ENCODE peak calls at places on chromosomes 4 and X, in seven cellular contexts. One of them, this sample, is unnamed.

GRCh38 chr4:159937595-159937994 is 834.7 kb downstream of the RAPGEF2 start:
- DNase-seq in activated T-cell treated with anti-CD3 and anti-CD28 coated beads for 1 hour: no peak
- DNase-seq in cardiac muscle cell: no peak
- DNase-seq in activated CD4-positive, alpha-beta T cell treated with anti-CD3 and anti-CD28 coated beads, Interleukin-2, amount 50 U/mL, for 48 hours: no peak
- DNase-seq in HCEC 1CT: no peak
- DNase-seq in activated gamma-delta T cell: no peak
- DNase-seq in GM23338: no peak
- DNase-seq in this sample: no peak

GRCh38 chr4:8355864-8356565 is 84.5 kb downstream of the ACOX3 start:
- DNase-seq in activated CD4-positive, alpha-beta T cell treated with anti-CD3 and anti-CD28 coated beads, Interleukin-2, amount 50 U/mL, for 48 hours: no peak
- DNase-seq in HCEC 1CT: no peak
- DNase-seq in activated gamma-delta T cell: no peak
- DNase-seq in activated T-cell treated with anti-CD3 and anti-CD28 coated beads for 1 hour: no peak
- DNase-seq in cardiac muscle cell: peak; percentile 66
- DNase-seq in GM23338: no peak
- DNase-seq in this sample: no peak

GRCh38 chrX:11758400-11759171 is 549 bp downstream of the MSL3 start:
- DNase-seq in HCEC 1CT: peak; percentile 64
- DNase-seq in cardiac muscle cell: peak; percentile 85
- DNase-seq in GM23338: peak; percentile 80
- DNase-seq in activated gamma-delta T cell: peak; percentile 81
- DNase-seq in activated T-cell treated with anti-CD3 and anti-CD28 coated beads for 1 hour: peak; percentile 85
- DNase-seq in activated CD4-positive, alpha-beta T cell treated with anti-CD3 and anti-CD28 coated beads, Interleukin-2, amount 50 U/mL, for 48 hours: peak; percentile 80
- DNase-seq in this sample: peak; percentile 73

GRCh38 chr4:61770456-61770855 is 570.3 kb downstream of the ADGRL3 start:
- DNase-seq in HCEC 1CT: no peak
- DNase-seq in activated CD4-positive, alpha-beta T cell treated with anti-CD3 and anti-CD28 coated beads, Interleukin-2, amount 50 U/mL, for 48 hours: no peak
- DNase-seq in cardiac muscle cell: no peak
- DNase-seq in activated gamma-delta T cell: no peak
- DNase-seq in activated T-cell treated with anti-CD3 and anti-CD28 coated beads for 1 hour: no peak
- DNase-seq in GM23338: peak; percentile 71
- DNase-seq in this sample: no peak

GRCh38 chr4:12126476-12126875 is 697.8 kb upstream of the HS3ST1 start:
- DNase-seq in cardiac muscle cell: no peak
- DNase-seq in GM23338: no peak
- DNase-seq in activated T-cell treated with anti-CD3 and anti-CD28 coated beads for 1 hour: no peak
- DNase-seq in activated gamma-delta T cell: no peak
- DNase-seq in HCEC 1CT: no peak
- DNase-seq in activated CD4-positive, alpha-beta T cell treated with anti-CD3 and anti-CD28 coated beads, Interleukin-2, amount 50 U/mL, for 48 hours: no peak
- DNase-seq in this sample: no peak

GRCh38 chrX:12917753-12918152 is 11.3 kb downstream of the TLR8 start:
- DNase-seq in cardiac muscle cell: no peak
- DNase-seq in GM23338: no peak
- DNase-seq in activated T-cell treated with anti-CD3 and anti-CD28 coated beads for 1 hour: no peak
- DNase-seq in activated CD4-positive, alpha-beta T cell treated with anti-CD3 and anti-CD28 coated beads, Interleukin-2, amount 50 U/mL, for 48 hours: no peak
- DNase-seq in activated gamma-delta T cell: no peak
- DNase-seq in HCEC 1CT: no peak
- DNase-seq in this sample: no peak

GRCh38 chr4:24055623-24056022 is 165.8 kb upstream of the PPARGC1A start:
- DNase-seq in activated CD4-positive, alpha-beta T cell treated with anti-CD3 and anti-CD28 coated beads, Interleukin-2, amount 50 U/mL, for 48 hours: no peak
- DNase-seq in GM23338: no peak
- DNase-seq in HCEC 1CT: no peak
- DNase-seq in activated gamma-delta T cell: no peak
- DNase-seq in activated T-cell treated with anti-CD3 and anti-CD28 coated beads for 1 hour: no peak
- DNase-seq in cardiac muscle cell: no peak
- DNase-seq in this sample: no peak

GRCh38 chrX:727738-728621 is 97.4 kb downstream of the SHOX start:
- DNase-seq in GM23338: peak; percentile 83
- DNase-seq in activated CD4-positive, alpha-beta T cell treated with anti-CD3 and anti-CD28 coated beads, Interleukin-2, amount 50 U/mL, for 48 hours: no peak
- DNase-seq in activated gamma-delta T cell: no peak
- DNase-seq in cardiac muscle cell: no peak
- DNase-seq in HCEC 1CT: no peak
- DNase-seq in activated T-cell treated with anti-CD3 and anti-CD28 coated beads for 1 hour: no peak
- DNase-seq in this sample: no peak

GRCh38 chrX:13387656-13388421 is 68.0 kb upstream of the ATXN3L start:
- DNase-seq in activated gamma-delta T cell: no peak
- DNase-seq in cardiac muscle cell: no peak
- DNase-seq in activated CD4-positive, alpha-beta T cell treated with anti-CD3 and anti-CD28 coated beads, Interleukin-2, amount 50 U/mL, for 48 hours: no peak
- DNase-seq in HCEC 1CT: peak; percentile 39
- DNase-seq in activated T-cell treated with anti-CD3 and anti-CD28 coated beads for 1 hour: no peak
- DNase-seq in GM23338: no peak
- DNase-seq in this sample: no peak

GRCh38 chr4:128525939-128526630 is 238.5 kb upstream of the PGRMC2 start:
- DNase-seq in cardiac muscle cell: peak; percentile 83
- DNase-seq in activated T-cell treated with anti-CD3 and anti-CD28 coated beads for 1 hour: no peak
- DNase-seq in activated CD4-positive, alpha-beta T cell treated with anti-CD3 and anti-CD28 coated beads, Interleukin-2, amount 50 U/mL, for 48 hours: no peak
- DNase-seq in activated gamma-delta T cell: no peak
- DNase-seq in HCEC 1CT: peak; percentile 27
- DNase-seq in GM23338: no peak
- DNase-seq in this sample: no peak

GRCh38 chr4:1784789-1785591 is 8.1 kb upstream of the FGFR3 start:
- DNase-seq in cardiac muscle cell: peak; percentile 18
- DNase-seq in activated T-cell treated with anti-CD3 and anti-CD28 coated beads for 1 hour: no peak
- DNase-seq in activated CD4-positive, alpha-beta T cell treated with anti-CD3 and anti-CD28 coated beads, Interleukin-2, amount 50 U/mL, for 48 hours: no peak
- DNase-seq in GM23338: no peak
- DNase-seq in HCEC 1CT: no peak
- DNase-seq in activated gamma-delta T cell: no peak
- DNase-seq in this sample: no peak

GRCh38 chrX:37667141-37667540 is 18.4 kb upstream of the XK start:
- DNase-seq in activated CD4-positive, alpha-beta T cell treated with anti-CD3 and anti-CD28 coated beads, Interleukin-2, amount 50 U/mL, for 48 hours: no peak
- DNase-seq in activated T-cell treated with anti-CD3 and anti-CD28 coated beads for 1 hour: no peak
- DNase-seq in activated gamma-delta T cell: no peak
- DNase-seq in GM23338: no peak
- DNase-seq in HCEC 1CT: no peak
- DNase-seq in cardiac muscle cell: no peak
- DNase-seq in this sample: no peak

GRCh38 chr4:147975902-147976301 is 244.0 kb downstream of the ARHGAP10 start:
- DNase-seq in GM23338: no peak
- DNase-seq in activated CD4-positive, alpha-beta T cell treated with anti-CD3 and anti-CD28 coated beads, Interleukin-2, amount 50 U/mL, for 48 hours: no peak
- DNase-seq in HCEC 1CT: peak; percentile 2
- DNase-seq in cardiac muscle cell: peak; percentile 16
- DNase-seq in activated gamma-delta T cell: no peak
- DNase-seq in activated T-cell treated with anti-CD3 and anti-CD28 coated beads for 1 hour: no peak
- DNase-seq in this sample: no peak